ENCODE peak calls at places on chromosomes 13 and 19, in eight cellular contexts. I is heart left ventricle, M is fibroblast of mammary gland, Q is HFF-Myc, J is psoas muscle, A is endothelial cell of umbilical vein, T is coronary artery, S is HFFc6. G is an unnamed sample.

GRCh38 chr13:40452741-40453665 is 213.4 kb downstream of the FOXO1 start:
- DNase-seq in S (peak), J (no peak), M (peak), A (no peak), T (no peak), I (no peak), Q (no peak), G (no peak)

GRCh38 chr13:26964278-26965057 is 203.9 kb upstream of the GPR12 start:
- DNase-seq in T (peak), I (peak), A (no peak), J (no peak), Q (no peak), M (no peak), S (no peak), G (no peak)

GRCh38 chr13:108915634-108916497 is 286.5 kb downstream of the MYO16 start:
- DNase-seq in I (peak), Q (peak), M (peak), A (peak), J (peak), S (peak), T (peak), G (no peak)

GRCh38 chr19:35774274-35775045 is 904 bp upstream of the ARHGAP33 start:
- DNase-seq in J (no peak), T (no peak), A (no peak), I (no peak), Q (no peak), S (no peak), M (no peak), G (no peak)

GRCh38 chr19:13053761-13054604 is 48.7 kb downstream of the LYL1 start:
- DNase-seq in S (peak), J (peak), T (peak), I (peak), A (peak), M (peak), Q (peak), G (peak)

GRCh38 chr13:22009500-22009899 is 338.6 kb downstream of the FGF9 start:
- DNase-seq in A (no peak), J (no peak), M (no peak), T (no peak), S (no peak), Q (no peak), I (no peak), G (no peak)

GRCh38 chr13:48660356-48661076 is 6.8 kb downstream of the CYSLTR2 start:
- DNase-seq in J (no peak), M (no peak), Q (no peak), I (no peak), S (no peak), T (no peak), A (no peak), G (no peak)

GRCh38 chr13:108283110-108283509 is 13.6 kb downstream of the TNFSF13B start:
- DNase-seq in T (no peak), S (no peak), A (no peak), Q (no peak), M (peak), J (no peak), I (no peak), G (no peak)

GRCh38 chr19:55176116-55176515 is 4.0 kb downstream of the SYT5 start:
- DNase-seq in M (no peak), I (no peak), S (no peak), A (no peak), T (no peak), Q (no peak), J (no peak), G (no peak)

DNA sequence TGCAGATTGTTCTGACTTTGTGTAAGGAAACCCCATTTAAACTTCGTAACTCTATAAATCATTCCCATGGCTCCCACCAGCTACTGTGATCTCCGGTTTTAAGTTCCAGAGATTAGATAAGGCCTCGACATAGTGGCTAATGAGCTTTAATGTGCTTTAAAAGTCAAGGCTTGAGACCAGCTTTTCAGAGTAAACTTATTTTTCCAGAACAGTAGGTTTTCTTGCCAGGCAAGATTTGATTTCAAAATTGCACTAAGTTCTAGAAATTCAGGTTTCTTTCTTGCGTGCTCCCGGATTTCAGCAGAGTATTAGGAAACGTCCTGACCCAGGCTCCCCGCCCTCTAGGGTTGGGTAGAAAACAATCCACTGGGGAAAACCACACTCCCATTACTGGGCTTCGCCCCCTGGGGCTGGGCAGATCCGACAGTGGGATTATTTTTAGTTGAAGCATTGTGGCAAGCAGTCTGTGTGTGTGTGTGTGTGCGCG is 43.3 kb downstream of the CRYL1 start:
- DNase-seq in S (no peak), M (no peak), A (no peak), J (no peak), I (no peak), T (no peak), Q (no peak), G (no peak)
- TF ChIP-seq CTCF in S (no peak), M (no peak), A (no peak), J (no peak), I (no peak), T (no peak), Q (no peak), G (no peak)

GRCh38 chr13:101453784-101454201 is 1.3 kb downstream of the ITGBL1 start:
- DNase-seq in M (no peak), J (no peak), Q (no peak), S (no peak), T (no peak), I (no peak), A (peak), G (no peak)
- TF ChIP-seq CTCF in M (no peak), J (no peak), Q (peak), S (peak), T (no peak), I (peak), A (peak), G (no peak)

DNA sequence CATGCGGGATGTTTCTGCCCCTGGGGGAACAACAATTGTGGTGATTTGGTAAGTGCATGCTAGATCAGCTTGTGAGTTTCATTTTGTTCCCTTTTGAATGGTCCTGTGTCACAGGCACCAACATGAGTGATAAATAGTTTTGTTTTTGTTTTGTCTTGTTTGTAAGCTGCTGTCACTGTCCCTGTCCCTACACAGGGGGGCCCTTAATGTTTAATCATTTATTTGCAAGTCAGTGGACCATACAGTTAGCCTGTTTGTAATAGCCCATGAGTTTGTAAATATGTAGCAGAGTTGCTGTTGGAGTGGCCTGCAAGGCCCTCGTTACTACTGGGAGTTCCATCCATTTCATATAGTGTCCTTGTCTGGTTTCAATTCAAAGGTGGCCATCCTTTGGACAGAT is 979.6 kb upstream of the SPRY2 start:
- DNase-seq in M (no peak), Q (no peak), T (no peak), A (no peak), I (no peak), S (no peak), J (no peak), G (no peak)
- TF ChIP-seq CTCF in M (no peak), Q (no peak), T (no peak), A (no peak), I (no peak), S (no peak), J (no peak), G (no peak)

DNA sequence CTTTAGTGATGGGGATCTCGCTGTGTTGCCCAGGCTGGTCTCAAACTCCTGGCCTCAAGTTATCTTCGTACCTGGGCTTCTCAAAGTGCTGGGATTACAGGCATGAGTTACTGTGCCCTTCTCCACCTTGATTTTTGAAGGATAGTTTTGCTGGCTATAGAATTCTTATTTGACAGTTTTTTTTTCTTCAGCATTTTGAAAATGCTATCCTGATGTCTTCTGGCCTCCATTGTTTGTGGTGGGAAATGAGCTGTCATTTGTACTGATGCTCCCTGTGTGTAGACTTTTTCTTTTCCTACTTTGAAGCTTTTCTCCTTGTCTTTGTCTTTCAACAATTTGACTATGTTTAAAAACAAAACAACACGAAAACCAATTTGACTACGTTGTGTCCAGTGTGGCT is 54.2 kb downstream of the SIPA1L3 start:
- DNase-seq in Q (no peak), S (no peak), A (peak), M (no peak), J (no peak), T (no peak), I (no peak), G (no peak)
- TF ChIP-seq CTCF in Q (no peak), S (no peak), A (no peak), M (no peak), J (no peak), T (no peak), I (no peak), G (no peak)

DNA sequence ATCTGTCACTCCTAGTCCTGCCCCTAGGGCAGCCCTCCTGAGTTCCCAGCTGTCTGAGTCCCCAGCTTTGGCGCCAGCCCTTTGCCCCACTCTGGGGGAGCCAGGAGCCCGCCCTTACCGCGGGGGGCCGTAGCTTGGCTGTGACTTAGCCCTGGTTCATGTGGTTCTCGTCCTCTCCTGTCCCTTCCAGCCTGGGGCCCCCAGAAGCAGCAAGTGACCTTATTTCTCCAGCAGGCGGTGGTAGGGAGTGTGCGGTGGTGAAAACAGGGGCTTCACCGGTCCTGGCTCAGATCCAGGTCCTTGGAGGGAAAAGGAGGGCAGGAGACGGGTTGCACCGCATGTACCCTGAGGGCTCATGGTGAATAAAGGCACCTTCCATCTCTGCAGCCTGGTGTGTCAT is 7.9 kb downstream of the GIPC3 start:
- DNase-seq in Q (no peak), T (no peak), J (no peak), M (no peak), A (no peak), I (no peak), S (no peak), G (no peak)
- TF ChIP-seq CTCF in Q (no peak), T (no peak), J (no peak), M (no peak), A (peak), I (no peak), S (peak), G (no peak)